ENCODE peak calls at places on chromosomes 2 and 18, in ten cellular contexts. One of them, this sample, is unnamed.

GRCh38 chr18:79493801-79494211 is 98.1 kb downstream of the NFATC1 start:
- DNase-seq in posterior cingulate gyrus: peak; percentile 69
- DNase-seq in IMR-90: no peak
- DNase-seq in Calu3: no peak
- DNase-seq in AG09309: no peak
- DNase-seq in kidney glomerular epithelial cell: no peak
- DNase-seq in iPS DF 6.9: no peak
- DNase-seq in upper lobe of right lung: peak; percentile 57
- DNase-seq in stimulated activated CD4-positive, alpha-beta T cell treated with anti-CD3 and anti-CD28 coated beads, Interleukin-15, amount 100 ng/mL, for 24 hours: no peak
- DNase-seq in activated CD4-positive, alpha-beta T cell treated with anti-CD3 and anti-CD28 coated beads for 36 hours: no peak
- DNase-seq in this sample: no peak

GRCh38 chr2:234747032-234747431 is 204.8 kb upstream of the SH3BP4 start:
- DNase-seq in iPS DF 6.9: no peak
- DNase-seq in stimulated activated CD4-positive, alpha-beta T cell treated with anti-CD3 and anti-CD28 coated beads, Interleukin-15, amount 100 ng/mL, for 24 hours: no peak
- DNase-seq in kidney glomerular epithelial cell: no peak
- DNase-seq in Calu3: no peak
- DNase-seq in activated CD4-positive, alpha-beta T cell treated with anti-CD3 and anti-CD28 coated beads for 36 hours: no peak
- DNase-seq in IMR-90: peak; percentile 70
- DNase-seq in upper lobe of right lung: no peak
- DNase-seq in AG09309: no peak
- DNase-seq in posterior cingulate gyrus: no peak
- DNase-seq in this sample: no peak

GRCh38 chr2:142997254-142997653 is 119.8 kb downstream of the KYNU start:
- DNase-seq in IMR-90: no peak
- DNase-seq in posterior cingulate gyrus: no peak
- DNase-seq in upper lobe of right lung: no peak
- DNase-seq in activated CD4-positive, alpha-beta T cell treated with anti-CD3 and anti-CD28 coated beads for 36 hours: no peak
- DNase-seq in iPS DF 6.9: no peak
- DNase-seq in stimulated activated CD4-positive, alpha-beta T cell treated with anti-CD3 and anti-CD28 coated beads, Interleukin-15, amount 100 ng/mL, for 24 hours: no peak
- DNase-seq in AG09309: no peak
- DNase-seq in Calu3: no peak
- DNase-seq in kidney glomerular epithelial cell: no peak
- DNase-seq in this sample: no peak

GRCh38 chr2:105575626-105576025 is 169.1 kb upstream of the NCK2 start:
- DNase-seq in kidney glomerular epithelial cell: no peak
- DNase-seq in stimulated activated CD4-positive, alpha-beta T cell treated with anti-CD3 and anti-CD28 coated beads, Interleukin-15, amount 100 ng/mL, for 24 hours: no peak
- DNase-seq in AG09309: no peak
- DNase-seq in activated CD4-positive, alpha-beta T cell treated with anti-CD3 and anti-CD28 coated beads for 36 hours: no peak
- DNase-seq in iPS DF 6.9: no peak
- DNase-seq in upper lobe of right lung: no peak
- DNase-seq in Calu3: no peak
- DNase-seq in posterior cingulate gyrus: no peak
- DNase-seq in IMR-90: no peak
- DNase-seq in this sample: no peak

GRCh38 chr2:88139203-88139702 is 11.4 kb upstream of the FABP1 start:
- DNase-seq in IMR-90: no peak
- DNase-seq in activated CD4-positive, alpha-beta T cell treated with anti-CD3 and anti-CD28 coated beads for 36 hours: no peak
- DNase-seq in kidney glomerular epithelial cell: no peak
- DNase-seq in upper lobe of right lung: no peak
- DNase-seq in stimulated activated CD4-positive, alpha-beta T cell treated with anti-CD3 and anti-CD28 coated beads, Interleukin-15, amount 100 ng/mL, for 24 hours: no peak
- DNase-seq in iPS DF 6.9: no peak
- DNase-seq in Calu3: no peak
- DNase-seq in AG09309: no peak
- DNase-seq in posterior cingulate gyrus: no peak
- DNase-seq in this sample: no peak

GRCh38 chr18:79611040-79611681 is 68.4 kb upstream of the CTDP1 start:
- DNase-seq in stimulated activated CD4-positive, alpha-beta T cell treated with anti-CD3 and anti-CD28 coated beads, Interleukin-15, amount 100 ng/mL, for 24 hours: no peak
- DNase-seq in kidney glomerular epithelial cell: peak; percentile 54
- DNase-seq in iPS DF 6.9: no peak
- DNase-seq in activated CD4-positive, alpha-beta T cell treated with anti-CD3 and anti-CD28 coated beads for 36 hours: no peak
- DNase-seq in upper lobe of right lung: peak; percentile 50
- DNase-seq in AG09309: no peak
- DNase-seq in IMR-90: peak; percentile 92
- DNase-seq in posterior cingulate gyrus: peak; percentile 64
- DNase-seq in Calu3: peak; percentile 6
- DNase-seq in this sample: peak; percentile 90

GRCh38 chr2:50720695-50721314 is 311.1 kb downstream of the NRXN1 start:
- DNase-seq in kidney glomerular epithelial cell: no peak
- DNase-seq in AG09309: no peak
- DNase-seq in activated CD4-positive, alpha-beta T cell treated with anti-CD3 and anti-CD28 coated beads for 36 hours: no peak
- DNase-seq in stimulated activated CD4-positive, alpha-beta T cell treated with anti-CD3 and anti-CD28 coated beads, Interleukin-15, amount 100 ng/mL, for 24 hours: no peak
- DNase-seq in upper lobe of right lung: no peak
- DNase-seq in posterior cingulate gyrus: no peak
- DNase-seq in iPS DF 6.9: no peak
- DNase-seq in IMR-90: peak; percentile 4
- DNase-seq in Calu3: no peak
- DNase-seq in this sample: no peak

GRCh38 chr18:63263444-63263843 is 56.1 kb downstream of the BCL2 start:
- DNase-seq in AG09309: no peak
- DNase-seq in Calu3: no peak
- DNase-seq in kidney glomerular epithelial cell: no peak
- DNase-seq in posterior cingulate gyrus: no peak
- DNase-seq in iPS DF 6.9: no peak
- DNase-seq in upper lobe of right lung: no peak
- DNase-seq in IMR-90: no peak
- DNase-seq in stimulated activated CD4-positive, alpha-beta T cell treated with anti-CD3 and anti-CD28 coated beads, Interleukin-15, amount 100 ng/mL, for 24 hours: no peak
- DNase-seq in activated CD4-positive, alpha-beta T cell treated with anti-CD3 and anti-CD28 coated beads for 36 hours: no peak
- DNase-seq in this sample: no peak

GRCh38 chr2:45237850-45238542 is 228.7 kb upstream of the SIX2 start:
- DNase-seq in Calu3: peak; percentile 59
- DNase-seq in IMR-90: peak; percentile 95
- DNase-seq in iPS DF 6.9: no peak
- DNase-seq in stimulated activated CD4-positive, alpha-beta T cell treated with anti-CD3 and anti-CD28 coated beads, Interleukin-15, amount 100 ng/mL, for 24 hours: peak; percentile 37
- DNase-seq in posterior cingulate gyrus: no peak
- DNase-seq in AG09309: peak; percentile 96
- DNase-seq in kidney glomerular epithelial cell: peak; percentile 76
- DNase-seq in upper lobe of right lung: no peak
- DNase-seq in activated CD4-positive, alpha-beta T cell treated with anti-CD3 and anti-CD28 coated beads for 36 hours: peak; percentile 45
- DNase-seq in this sample: peak; percentile 98

GRCh38 chr2:33021542-33022259 is 74.9 kb downstream of the LTBP1 start:
- DNase-seq in stimulated activated CD4-positive, alpha-beta T cell treated with anti-CD3 and anti-CD28 coated beads, Interleukin-15, amount 100 ng/mL, for 24 hours: no peak
- DNase-seq in Calu3: no peak
- DNase-seq in kidney glomerular epithelial cell: no peak
- DNase-seq in upper lobe of right lung: no peak
- DNase-seq in activated CD4-positive, alpha-beta T cell treated with anti-CD3 and anti-CD28 coated beads for 36 hours: no peak
- DNase-seq in AG09309: no peak
- DNase-seq in iPS DF 6.9: no peak
- DNase-seq in posterior cingulate gyrus: no peak
- DNase-seq in IMR-90: peak; percentile 90
- DNase-seq in this sample: peak; percentile 68

GRCh38 chr2:20599001-20599600 is 51.8 kb downstream of the HS1BP3 start:
- DNase-seq in IMR-90: no peak
- DNase-seq in upper lobe of right lung: peak; percentile 68
- DNase-seq in posterior cingulate gyrus: peak; percentile 94
- DNase-seq in stimulated activated CD4-positive, alpha-beta T cell treated with anti-CD3 and anti-CD28 coated beads, Interleukin-15, amount 100 ng/mL, for 24 hours: no peak
- DNase-seq in iPS DF 6.9: no peak
- DNase-seq in activated CD4-positive, alpha-beta T cell treated with anti-CD3 and anti-CD28 coated beads for 36 hours: peak; percentile 0
- DNase-seq in kidney glomerular epithelial cell: no peak
- DNase-seq in Calu3: no peak
- DNase-seq in AG09309: no peak
- DNase-seq in this sample: no peak

GRCh38 chr18:77093067-77093430 is 39.5 kb downstream of the MBP start:
- DNase-seq in upper lobe of right lung: no peak
- DNase-seq in kidney glomerular epithelial cell: no peak
- DNase-seq in iPS DF 6.9: no peak
- DNase-seq in posterior cingulate gyrus: peak; percentile 57
- DNase-seq in AG09309: no peak
- DNase-seq in Calu3: no peak
- DNase-seq in stimulated activated CD4-positive, alpha-beta T cell treated with anti-CD3 and anti-CD28 coated beads, Interleukin-15, amount 100 ng/mL, for 24 hours: no peak
- DNase-seq in activated CD4-positive, alpha-beta T cell treated with anti-CD3 and anti-CD28 coated beads for 36 hours: no peak
- DNase-seq in IMR-90: no peak
- DNase-seq in this sample: no peak

GRCh38 chr18:74353169-74353775 is 37.6 kb downstream of the C18orf63 start:
- DNase-seq in iPS DF 6.9: no peak
- DNase-seq in stimulated activated CD4-positive, alpha-beta T cell treated with anti-CD3 and anti-CD28 coated beads, Interleukin-15, amount 100 ng/mL, for 24 hours: peak; percentile 53
- DNase-seq in posterior cingulate gyrus: peak; percentile 96
- DNase-seq in AG09309: peak; percentile 50
- DNase-seq in activated CD4-positive, alpha-beta T cell treated with anti-CD3 and anti-CD28 coated beads for 36 hours: peak; percentile 66
- DNase-seq in IMR-90: peak; percentile 74
- DNase-seq in Calu3: peak; percentile 63
- DNase-seq in kidney glomerular epithelial cell: peak; percentile 59
- DNase-seq in upper lobe of right lung: no peak
- DNase-seq in this sample: peak; percentile 88

GRCh38 chr2:234615643-234616356 is 118.9 kb upstream of the ARL4C start:
- DNase-seq in activated CD4-positive, alpha-beta T cell treated with anti-CD3 and anti-CD28 coated beads for 36 hours: no peak
- DNase-seq in upper lobe of right lung: no peak
- DNase-seq in AG09309: no peak
- DNase-seq in Calu3: no peak
- DNase-seq in iPS DF 6.9: no peak
- DNase-seq in posterior cingulate gyrus: no peak
- DNase-seq in kidney glomerular epithelial cell: no peak
- DNase-seq in IMR-90: peak; percentile 36
- DNase-seq in stimulated activated CD4-positive, alpha-beta T cell treated with anti-CD3 and anti-CD28 coated beads, Interleukin-15, amount 100 ng/mL, for 24 hours: no peak
- DNase-seq in this sample: no peak

GRCh38 chr2:49261791-49262190 is 107.5 kb upstream of the FSHR start:
- DNase-seq in kidney glomerular epithelial cell: no peak
- DNase-seq in iPS DF 6.9: no peak
- DNase-seq in stimulated activated CD4-positive, alpha-beta T cell treated with anti-CD3 and anti-CD28 coated beads, Interleukin-15, amount 100 ng/mL, for 24 hours: no peak
- DNase-seq in IMR-90: no peak
- DNase-seq in posterior cingulate gyrus: no peak
- DNase-seq in Calu3: no peak
- DNase-seq in AG09309: no peak
- DNase-seq in upper lobe of right lung: no peak
- DNase-seq in activated CD4-positive, alpha-beta T cell treated with anti-CD3 and anti-CD28 coated beads for 36 hours: no peak
- DNase-seq in this sample: no peak

GRCh38 chr18:62360806-62361205 is 35.7 kb downstream of the TNFRSF11A start:
- DNase-seq in posterior cingulate gyrus: no peak
- DNase-seq in activated CD4-positive, alpha-beta T cell treated with anti-CD3 and anti-CD28 coated beads for 36 hours: no peak
- DNase-seq in IMR-90: no peak
- DNase-seq in iPS DF 6.9: no peak
- DNase-seq in AG09309: no peak
- DNase-seq in Calu3: no peak
- DNase-seq in upper lobe of right lung: no peak
- DNase-seq in stimulated activated CD4-positive, alpha-beta T cell treated with anti-CD3 and anti-CD28 coated beads, Interleukin-15, amount 100 ng/mL, for 24 hours: no peak
- DNase-seq in kidney glomerular epithelial cell: no peak
- DNase-seq in this sample: peak; percentile 28

GRCh38 chr2:165837122-165837521 is 43.1 kb upstream of the GALNT3 start:
- DNase-seq in activated CD4-positive, alpha-beta T cell treated with anti-CD3 and anti-CD28 coated beads for 36 hours: no peak
- DNase-seq in posterior cingulate gyrus: peak; percentile 78
- DNase-seq in IMR-90: peak; percentile 66
- DNase-seq in upper lobe of right lung: no peak
- DNase-seq in kidney glomerular epithelial cell: no peak
- DNase-seq in AG09309: peak; percentile 13
- DNase-seq in Calu3: no peak
- DNase-seq in stimulated activated CD4-positive, alpha-beta T cell treated with anti-CD3 and anti-CD28 coated beads, Interleukin-15, amount 100 ng/mL, for 24 hours: no peak
- DNase-seq in iPS DF 6.9: no peak
- DNase-seq in this sample: peak; percentile 75

GRCh38 chr2:118058979-118059378 is 29.3 kb upstream of the INSIG2 start:
- DNase-seq in activated CD4-positive, alpha-beta T cell treated with anti-CD3 and anti-CD28 coated beads for 36 hours: no peak
- DNase-seq in IMR-90: no peak
- DNase-seq in AG09309: no peak
- DNase-seq in posterior cingulate gyrus: no peak
- DNase-seq in upper lobe of right lung: no peak
- DNase-seq in Calu3: no peak
- DNase-seq in kidney glomerular epithelial cell: no peak
- DNase-seq in iPS DF 6.9: no peak
- DNase-seq in stimulated activated CD4-positive, alpha-beta T cell treated with anti-CD3 and anti-CD28 coated beads, Interleukin-15, amount 100 ng/mL, for 24 hours: no peak
- DNase-seq in this sample: no peak

GRCh38 chr2:86079981-86080911 is 25.4 kb downstream of the POLR1A start:
- DNase-seq in posterior cingulate gyrus: peak; percentile 97
- DNase-seq in upper lobe of right lung: peak; percentile 92
- DNase-seq in AG09309: no peak
- DNase-seq in stimulated activated CD4-positive, alpha-beta T cell treated with anti-CD3 and anti-CD28 coated beads, Interleukin-15, amount 100 ng/mL, for 24 hours: peak; percentile 82
- DNase-seq in iPS DF 6.9: peak; percentile 20
- DNase-seq in activated CD4-positive, alpha-beta T cell treated with anti-CD3 and anti-CD28 coated beads for 36 hours: peak; percentile 91
- DNase-seq in Calu3: peak; percentile 77
- DNase-seq in IMR-90: peak; percentile 67
- DNase-seq in kidney glomerular epithelial cell: peak; percentile 1
- DNase-seq in this sample: peak; percentile 80

GRCh38 chr18:68234115-68234514 is 480.8 kb downstream of the TMX3 start:
- DNase-seq in Calu3: no peak
- DNase-seq in kidney glomerular epithelial cell: no peak
- DNase-seq in activated CD4-positive, alpha-beta T cell treated with anti-CD3 and anti-CD28 coated beads for 36 hours: no peak
- DNase-seq in posterior cingulate gyrus: no peak
- DNase-seq in AG09309: no peak
- DNase-seq in IMR-90: peak; percentile 10
- DNase-seq in iPS DF 6.9: no peak
- DNase-seq in stimulated activated CD4-positive, alpha-beta T cell treated with anti-CD3 and anti-CD28 coated beads, Interleukin-15, amount 100 ng/mL, for 24 hours: no peak
- DNase-seq in upper lobe of right lung: no peak
- DNase-seq in this sample: peak; percentile 47

GRCh38 chr2:8502316-8502715 is 179.5 kb upstream of the ID2 start:
- DNase-seq in kidney glomerular epithelial cell: no peak
- DNase-seq in IMR-90: no peak
- DNase-seq in upper lobe of right lung: peak; percentile 56
- DNase-seq in stimulated activated CD4-positive, alpha-beta T cell treated with anti-CD3 and anti-CD28 coated beads, Interleukin-15, amount 100 ng/mL, for 24 hours: no peak
- DNase-seq in iPS DF 6.9: no peak
- DNase-seq in Calu3: no peak
- DNase-seq in activated CD4-positive, alpha-beta T cell treated with anti-CD3 and anti-CD28 coated beads for 36 hours: no peak
- DNase-seq in AG09309: no peak
- DNase-seq in posterior cingulate gyrus: no peak
- DNase-seq in this sample: no peak

GRCh38 chr2:20448246-20449046 is 1.6 kb downstream of the RHOB start:
- DNase-seq in activated CD4-positive, alpha-beta T cell treated with anti-CD3 and anti-CD28 coated beads for 36 hours: no peak
- DNase-seq in kidney glomerular epithelial cell: peak; percentile 27
- DNase-seq in upper lobe of right lung: no peak
- DNase-seq in AG09309: no peak
- DNase-seq in stimulated activated CD4-positive, alpha-beta T cell treated with anti-CD3 and anti-CD28 coated beads, Interleukin-15, amount 100 ng/mL, for 24 hours: no peak
- DNase-seq in IMR-90: peak; percentile 19
- DNase-seq in posterior cingulate gyrus: no peak
- DNase-seq in iPS DF 6.9: no peak
- DNase-seq in Calu3: no peak
- DNase-seq in this sample: peak; percentile 37

GRCh38 chr18:34921811-34922385 is 119.3 kb upstream of the MAPRE2 start:
- DNase-seq in AG09309: no peak
- DNase-seq in IMR-90: no peak
- DNase-seq in iPS DF 6.9: no peak
- DNase-seq in activated CD4-positive, alpha-beta T cell treated with anti-CD3 and anti-CD28 coated beads for 36 hours: no peak
- DNase-seq in upper lobe of right lung: no peak
- DNase-seq in kidney glomerular epithelial cell: no peak
- DNase-seq in posterior cingulate gyrus: no peak
- DNase-seq in Calu3: no peak
- DNase-seq in stimulated activated CD4-positive, alpha-beta T cell treated with anti-CD3 and anti-CD28 coated beads, Interleukin-15, amount 100 ng/mL, for 24 hours: no peak
- DNase-seq in this sample: no peak

GRCh38 chr2:202099515-202099914 is 26.5 kb downstream of the KIAA2012 start:
- DNase-seq in Calu3: no peak
- DNase-seq in iPS DF 6.9: no peak
- DNase-seq in upper lobe of right lung: no peak
- DNase-seq in stimulated activated CD4-positive, alpha-beta T cell treated with anti-CD3 and anti-CD28 coated beads, Interleukin-15, amount 100 ng/mL, for 24 hours: no peak
- DNase-seq in kidney glomerular epithelial cell: no peak
- DNase-seq in IMR-90: no peak
- DNase-seq in posterior cingulate gyrus: no peak
- DNase-seq in AG09309: no peak
- DNase-seq in activated CD4-positive, alpha-beta T cell treated with anti-CD3 and anti-CD28 coated beads for 36 hours: no peak
- DNase-seq in this sample: no peak

GRCh38 chr2:128624956-128625355 is 306.3 kb upstream of the HS6ST1 start:
- DNase-seq in AG09309: no peak
- DNase-seq in stimulated activated CD4-positive, alpha-beta T cell treated with anti-CD3 and anti-CD28 coated beads, Interleukin-15, amount 100 ng/mL, for 24 hours: no peak
- DNase-seq in kidney glomerular epithelial cell: no peak
- DNase-seq in iPS DF 6.9: no peak
- DNase-seq in posterior cingulate gyrus: peak; percentile 59
- DNase-seq in IMR-90: no peak
- DNase-seq in activated CD4-positive, alpha-beta T cell treated with anti-CD3 and anti-CD28 coated beads for 36 hours: no peak
- DNase-seq in Calu3: no peak
- DNase-seq in upper lobe of right lung: peak; percentile 22
- DNase-seq in this sample: no peak

GRCh38 chr2:37084797-37085196 is 479 bp downstream of the GPATCH11 start:
- DNase-seq in posterior cingulate gyrus: no peak
- DNase-seq in iPS DF 6.9: no peak
- DNase-seq in stimulated activated CD4-positive, alpha-beta T cell treated with anti-CD3 and anti-CD28 coated beads, Interleukin-15, amount 100 ng/mL, for 24 hours: no peak
- DNase-seq in IMR-90: no peak
- DNase-seq in kidney glomerular epithelial cell: no peak
- DNase-seq in activated CD4-positive, alpha-beta T cell treated with anti-CD3 and anti-CD28 coated beads for 36 hours: no peak
- DNase-seq in AG09309: no peak
- DNase-seq in Calu3: no peak
- DNase-seq in upper lobe of right lung: no peak
- DNase-seq in this sample: no peak

GRCh38 chr2:99389371-99389770 is 52.2 kb downstream of the EIF5B start:
- DNase-seq in activated CD4-positive, alpha-beta T cell treated with anti-CD3 and anti-CD28 coated beads for 36 hours: no peak
- DNase-seq in IMR-90: peak; percentile 87
- DNase-seq in stimulated activated CD4-positive, alpha-beta T cell treated with anti-CD3 and anti-CD28 coated beads, Interleukin-15, amount 100 ng/mL, for 24 hours: no peak
- DNase-seq in iPS DF 6.9: no peak
- DNase-seq in AG09309: peak; percentile 21
- DNase-seq in posterior cingulate gyrus: no peak
- DNase-seq in kidney glomerular epithelial cell: no peak
- DNase-seq in Calu3: no peak
- DNase-seq in upper lobe of right lung: no peak
- DNase-seq in this sample: peak; percentile 32

GRCh38 chr2:20110383-20110782 is 59.0 kb upstream of the LAPTM4A start:
- DNase-seq in kidney glomerular epithelial cell: no peak
- DNase-seq in activated CD4-positive, alpha-beta T cell treated with anti-CD3 and anti-CD28 coated beads for 36 hours: no peak
- DNase-seq in posterior cingulate gyrus: peak; percentile 16
- DNase-seq in stimulated activated CD4-positive, alpha-beta T cell treated with anti-CD3 and anti-CD28 coated beads, Interleukin-15, amount 100 ng/mL, for 24 hours: no peak
- DNase-seq in IMR-90: no peak
- DNase-seq in Calu3: no peak
- DNase-seq in AG09309: no peak
- DNase-seq in upper lobe of right lung: no peak
- DNase-seq in iPS DF 6.9: no peak
- DNase-seq in this sample: no peak